ENCODE peak calls at places on chromosomes 4 and X, in five cellular contexts. One of them, this sample, is unnamed.

GRCh38 chrX:20523626-20524312 is 257.1 kb upstream of the RPS6KA3 start:
- DNase-seq in ELR: no peak
- DNase-seq in stimulated activated CD8-positive, alpha-beta memory T cell treated with anti-CD3 and anti-CD28 coated beads, Interleukin-4, amount 100 ng/mL, for 24 hours: no peak
- DNase-seq in NCI-H1105 treated with DMSO at 0.1 percent for 48 hours: peak
- DNase-seq in progenitor cell of endocrine pancreas: no peak
- DNase-seq in this sample: no peak

GRCh38 chr4:8201341-8201781 is 2.3 kb downstream of the SH3TC1 start:
- DNase-seq in ELR: no peak
- DNase-seq in stimulated activated CD8-positive, alpha-beta memory T cell treated with anti-CD3 and anti-CD28 coated beads, Interleukin-4, amount 100 ng/mL, for 24 hours: peak
- DNase-seq in NCI-H1105 treated with DMSO at 0.1 percent for 48 hours: no peak
- DNase-seq in progenitor cell of endocrine pancreas: no peak
- DNase-seq in this sample: no peak

GRCh38 chr4:54400802-54401201 is 171.7 kb downstream of the PDGFRA start:
- DNase-seq in ELR: peak
- DNase-seq in stimulated activated CD8-positive, alpha-beta memory T cell treated with anti-CD3 and anti-CD28 coated beads, Interleukin-4, amount 100 ng/mL, for 24 hours: no peak
- DNase-seq in NCI-H1105 treated with DMSO at 0.1 percent for 48 hours: no peak
- DNase-seq in progenitor cell of endocrine pancreas: no peak
- DNase-seq in this sample: no peak

GRCh38 chrX:5341902-5342301 is 886.8 kb downstream of the NLGN4X start:
- DNase-seq in ELR: no peak
- DNase-seq in stimulated activated CD8-positive, alpha-beta memory T cell treated with anti-CD3 and anti-CD28 coated beads, Interleukin-4, amount 100 ng/mL, for 24 hours: no peak
- DNase-seq in NCI-H1105 treated with DMSO at 0.1 percent for 48 hours: no peak
- DNase-seq in progenitor cell of endocrine pancreas: no peak
- DNase-seq in this sample: no peak

GRCh38 chrX:20527458-20528099 is 260.9 kb upstream of the RPS6KA3 start:
- DNase-seq in ELR: peak
- DNase-seq in stimulated activated CD8-positive, alpha-beta memory T cell treated with anti-CD3 and anti-CD28 coated beads, Interleukin-4, amount 100 ng/mL, for 24 hours: no peak
- DNase-seq in NCI-H1105 treated with DMSO at 0.1 percent for 48 hours: peak
- DNase-seq in progenitor cell of endocrine pancreas: no peak
- DNase-seq in this sample: no peak

GRCh38 chr4:36064147-36064546 is 180.2 kb downstream of the ARAP2 start:
- DNase-seq in ELR: no peak
- DNase-seq in stimulated activated CD8-positive, alpha-beta memory T cell treated with anti-CD3 and anti-CD28 coated beads, Interleukin-4, amount 100 ng/mL, for 24 hours: no peak
- DNase-seq in NCI-H1105 treated with DMSO at 0.1 percent for 48 hours: no peak
- DNase-seq in progenitor cell of endocrine pancreas: no peak
- DNase-seq in this sample: no peak

GRCh38 chr4:129095811-129096454 is at the start of gene C4orf33:
- DNase-seq in ELR: peak
- DNase-seq in stimulated activated CD8-positive, alpha-beta memory T cell treated with anti-CD3 and anti-CD28 coated beads, Interleukin-4, amount 100 ng/mL, for 24 hours: peak
- DNase-seq in NCI-H1105 treated with DMSO at 0.1 percent for 48 hours: peak
- DNase-seq in progenitor cell of endocrine pancreas: peak
- DNase-seq in this sample: peak

GRCh38 chrX:35076061-35076460 is 133.5 kb downstream of the FAM47B start:
- DNase-seq in ELR: no peak
- DNase-seq in stimulated activated CD8-positive, alpha-beta memory T cell treated with anti-CD3 and anti-CD28 coated beads, Interleukin-4, amount 100 ng/mL, for 24 hours: no peak
- DNase-seq in NCI-H1105 treated with DMSO at 0.1 percent for 48 hours: no peak
- DNase-seq in progenitor cell of endocrine pancreas: no peak
- DNase-seq in this sample: no peak

GRCh38 chrX:129833153-129834004 is 10.3 kb downstream of the ZDHHC9 start:
- DNase-seq in ELR: peak
- DNase-seq in stimulated activated CD8-positive, alpha-beta memory T cell treated with anti-CD3 and anti-CD28 coated beads, Interleukin-4, amount 100 ng/mL, for 24 hours: no peak
- DNase-seq in NCI-H1105 treated with DMSO at 0.1 percent for 48 hours: no peak
- DNase-seq in progenitor cell of endocrine pancreas: no peak
- DNase-seq in this sample: no peak

GRCh38 chr4:172147702-172148101 is 334.5 kb downstream of the GALNTL6 start:
- DNase-seq in ELR: peak
- DNase-seq in stimulated activated CD8-positive, alpha-beta memory T cell treated with anti-CD3 and anti-CD28 coated beads, Interleukin-4, amount 100 ng/mL, for 24 hours: no peak
- DNase-seq in NCI-H1105 treated with DMSO at 0.1 percent for 48 hours: peak
- DNase-seq in progenitor cell of endocrine pancreas: no peak
- DNase-seq in this sample: no peak

GRCh38 chr4:92381640-92382039 is 77.9 kb downstream of the GRID2 start:
- DNase-seq in ELR: no peak
- DNase-seq in stimulated activated CD8-positive, alpha-beta memory T cell treated with anti-CD3 and anti-CD28 coated beads, Interleukin-4, amount 100 ng/mL, for 24 hours: no peak
- DNase-seq in NCI-H1105 treated with DMSO at 0.1 percent for 48 hours: no peak
- DNase-seq in progenitor cell of endocrine pancreas: no peak
- DNase-seq in this sample: no peak

GRCh38 chr4:108834167-108834566 is 71.3 kb upstream of the ETNPPL start:
- DNase-seq in ELR: peak
- DNase-seq in stimulated activated CD8-positive, alpha-beta memory T cell treated with anti-CD3 and anti-CD28 coated beads, Interleukin-4, amount 100 ng/mL, for 24 hours: no peak
- DNase-seq in NCI-H1105 treated with DMSO at 0.1 percent for 48 hours: no peak
- DNase-seq in progenitor cell of endocrine pancreas: no peak
- DNase-seq in this sample: no peak

GRCh38 chr4:7945709-7946380 is 6.2 kb upstream of the AFAP1 start:
- DNase-seq in ELR: no peak
- DNase-seq in stimulated activated CD8-positive, alpha-beta memory T cell treated with anti-CD3 and anti-CD28 coated beads, Interleukin-4, amount 100 ng/mL, for 24 hours: no peak
- DNase-seq in NCI-H1105 treated with DMSO at 0.1 percent for 48 hours: no peak
- DNase-seq in progenitor cell of endocrine pancreas: no peak
- DNase-seq in this sample: no peak

GRCh38 chr4:139844057-139844456 is 178.4 kb downstream of the MGST2 start:
- DNase-seq in ELR: no peak
- DNase-seq in stimulated activated CD8-positive, alpha-beta memory T cell treated with anti-CD3 and anti-CD28 coated beads, Interleukin-4, amount 100 ng/mL, for 24 hours: no peak
- DNase-seq in NCI-H1105 treated with DMSO at 0.1 percent for 48 hours: no peak
- DNase-seq in progenitor cell of endocrine pancreas: no peak
- DNase-seq in this sample: no peak

GRCh38 chr4:81905966-81906365 is 434.3 kb upstream of the RASGEF1B start:
- DNase-seq in ELR: no peak
- DNase-seq in stimulated activated CD8-positive, alpha-beta memory T cell treated with anti-CD3 and anti-CD28 coated beads, Interleukin-4, amount 100 ng/mL, for 24 hours: no peak
- DNase-seq in NCI-H1105 treated with DMSO at 0.1 percent for 48 hours: no peak
- DNase-seq in progenitor cell of endocrine pancreas: no peak
- DNase-seq in this sample: no peak

GRCh38 chrX:150456466-150456865 is 93.3 kb downstream of the MAMLD1 start:
- DNase-seq in ELR: no peak
- DNase-seq in stimulated activated CD8-positive, alpha-beta memory T cell treated with anti-CD3 and anti-CD28 coated beads, Interleukin-4, amount 100 ng/mL, for 24 hours: no peak
- DNase-seq in NCI-H1105 treated with DMSO at 0.1 percent for 48 hours: no peak
- DNase-seq in progenitor cell of endocrine pancreas: no peak
- DNase-seq in this sample: no peak

GRCh38 chr4:7068883-7069282 is 1.0 kb upstream of the GRPEL1 start:
- DNase-seq in ELR: peak
- DNase-seq in stimulated activated CD8-positive, alpha-beta memory T cell treated with anti-CD3 and anti-CD28 coated beads, Interleukin-4, amount 100 ng/mL, for 24 hours: no peak
- DNase-seq in NCI-H1105 treated with DMSO at 0.1 percent for 48 hours: no peak
- DNase-seq in progenitor cell of endocrine pancreas: no peak
- DNase-seq in this sample: no peak

GRCh38 chr4:56234098-56234497 is 153.2 kb downstream of the AASDH start:
- DNase-seq in ELR: no peak
- DNase-seq in stimulated activated CD8-positive, alpha-beta memory T cell treated with anti-CD3 and anti-CD28 coated beads, Interleukin-4, amount 100 ng/mL, for 24 hours: no peak
- DNase-seq in NCI-H1105 treated with DMSO at 0.1 percent for 48 hours: no peak
- DNase-seq in progenitor cell of endocrine pancreas: no peak
- DNase-seq in this sample: no peak

GRCh38 chr4:158934996-158935669 is 166.3 kb downstream of the FNIP2 start:
- DNase-seq in ELR: no peak
- DNase-seq in stimulated activated CD8-positive, alpha-beta memory T cell treated with anti-CD3 and anti-CD28 coated beads, Interleukin-4, amount 100 ng/mL, for 24 hours: no peak
- DNase-seq in NCI-H1105 treated with DMSO at 0.1 percent for 48 hours: no peak
- DNase-seq in progenitor cell of endocrine pancreas: no peak
- DNase-seq in this sample: no peak

GRCh38 chr4:1872918-1873269 is 1.7 kb downstream of the NSD2 start:
- DNase-seq in ELR: peak
- DNase-seq in stimulated activated CD8-positive, alpha-beta memory T cell treated with anti-CD3 and anti-CD28 coated beads, Interleukin-4, amount 100 ng/mL, for 24 hours: no peak
- DNase-seq in NCI-H1105 treated with DMSO at 0.1 percent for 48 hours: no peak
- DNase-seq in progenitor cell of endocrine pancreas: no peak
- DNase-seq in this sample: no peak

GRCh38 chrX:17519349-17519748 is 144.3 kb downstream of the NHS start:
- DNase-seq in ELR: no peak
- DNase-seq in stimulated activated CD8-positive, alpha-beta memory T cell treated with anti-CD3 and anti-CD28 coated beads, Interleukin-4, amount 100 ng/mL, for 24 hours: no peak
- DNase-seq in NCI-H1105 treated with DMSO at 0.1 percent for 48 hours: no peak
- DNase-seq in progenitor cell of endocrine pancreas: no peak
- DNase-seq in this sample: no peak

GRCh38 chr4:169620846-169621228 is 459 bp downstream of the CLCN3 start:
- DNase-seq in ELR: peak
- DNase-seq in stimulated activated CD8-positive, alpha-beta memory T cell treated with anti-CD3 and anti-CD28 coated beads, Interleukin-4, amount 100 ng/mL, for 24 hours: no peak
- DNase-seq in NCI-H1105 treated with DMSO at 0.1 percent for 48 hours: no peak
- DNase-seq in progenitor cell of endocrine pancreas: no peak
- DNase-seq in this sample: no peak

GRCh38 chrX:66053414-66053813 is 13.5 kb upstream of the VSIG4 start:
- DNase-seq in ELR: no peak
- DNase-seq in stimulated activated CD8-positive, alpha-beta memory T cell treated with anti-CD3 and anti-CD28 coated beads, Interleukin-4, amount 100 ng/mL, for 24 hours: no peak
- DNase-seq in NCI-H1105 treated with DMSO at 0.1 percent for 48 hours: no peak
- DNase-seq in progenitor cell of endocrine pancreas: no peak
- DNase-seq in this sample: no peak

GRCh38 chrX:118522230-118522926 is 26.8 kb downstream of the DOCK11 start:
- DNase-seq in ELR: no peak
- DNase-seq in stimulated activated CD8-positive, alpha-beta memory T cell treated with anti-CD3 and anti-CD28 coated beads, Interleukin-4, amount 100 ng/mL, for 24 hours: no peak
- DNase-seq in NCI-H1105 treated with DMSO at 0.1 percent for 48 hours: no peak
- DNase-seq in progenitor cell of endocrine pancreas: no peak
- DNase-seq in this sample: no peak

GRCh38 chrX:20204354-20204753 is 62.4 kb downstream of the RPS6KA3 start:
- DNase-seq in ELR: no peak
- DNase-seq in stimulated activated CD8-positive, alpha-beta memory T cell treated with anti-CD3 and anti-CD28 coated beads, Interleukin-4, amount 100 ng/mL, for 24 hours: no peak
- DNase-seq in NCI-H1105 treated with DMSO at 0.1 percent for 48 hours: no peak
- DNase-seq in progenitor cell of endocrine pancreas: no peak
- DNase-seq in this sample: no peak

GRCh38 chr4:139599594-139600374 is 43.8 kb upstream of the SETD7 start:
- DNase-seq in ELR: peak
- DNase-seq in stimulated activated CD8-positive, alpha-beta memory T cell treated with anti-CD3 and anti-CD28 coated beads, Interleukin-4, amount 100 ng/mL, for 24 hours: no peak
- DNase-seq in NCI-H1105 treated with DMSO at 0.1 percent for 48 hours: no peak
- DNase-seq in progenitor cell of endocrine pancreas: no peak
- DNase-seq in this sample: no peak

GRCh38 chrX:9204560-9204959 is 170.6 kb upstream of the FAM9B start:
- DNase-seq in ELR: peak
- DNase-seq in stimulated activated CD8-positive, alpha-beta memory T cell treated with anti-CD3 and anti-CD28 coated beads, Interleukin-4, amount 100 ng/mL, for 24 hours: no peak
- DNase-seq in NCI-H1105 treated with DMSO at 0.1 percent for 48 hours: no peak
- DNase-seq in progenitor cell of endocrine pancreas: no peak
- DNase-seq in this sample: no peak

GRCh38 chr4:7029921-7030320 is 13.3 kb upstream of the TADA2B start:
- DNase-seq in ELR: no peak
- DNase-seq in stimulated activated CD8-positive, alpha-beta memory T cell treated with anti-CD3 and anti-CD28 coated beads, Interleukin-4, amount 100 ng/mL, for 24 hours: no peak
- DNase-seq in NCI-H1105 treated with DMSO at 0.1 percent for 48 hours: no peak
- DNase-seq in progenitor cell of endocrine pancreas: no peak
- DNase-seq in this sample: no peak

GRCh38 chrX:119512145-119512800 is 44.0 kb downstream of the SLC25A5 start:
- DNase-seq in ELR: peak
- DNase-seq in stimulated activated CD8-positive, alpha-beta memory T cell treated with anti-CD3 and anti-CD28 coated beads, Interleukin-4, amount 100 ng/mL, for 24 hours: no peak
- DNase-seq in NCI-H1105 treated with DMSO at 0.1 percent for 48 hours: peak
- DNase-seq in progenitor cell of endocrine pancreas: peak
- DNase-seq in this sample: no peak

GRCh38 chrX:74286950-74287349 is 17.0 kb upstream of the ZCCHC13 start:
- DNase-seq in ELR: peak
- DNase-seq in stimulated activated CD8-positive, alpha-beta memory T cell treated with anti-CD3 and anti-CD28 coated beads, Interleukin-4, amount 100 ng/mL, for 24 hours: no peak
- DNase-seq in NCI-H1105 treated with DMSO at 0.1 percent for 48 hours: no peak
- DNase-seq in progenitor cell of endocrine pancreas: no peak
- DNase-seq in this sample: no peak

GRCh38 chr4:1172971-1173757 is 781 bp upstream of the SPON2 start:
- DNase-seq in ELR: no peak
- DNase-seq in stimulated activated CD8-positive, alpha-beta memory T cell treated with anti-CD3 and anti-CD28 coated beads, Interleukin-4, amount 100 ng/mL, for 24 hours: no peak
- DNase-seq in NCI-H1105 treated with DMSO at 0.1 percent for 48 hours: no peak
- DNase-seq in progenitor cell of endocrine pancreas: no peak
- DNase-seq in this sample: no peak

This sample was measured in NK-92 treated with Interleukin-12 subunit alpha and Interleukin-12 subunit beta, amount 100 ng/mL, for 24 hours.